ENCODE peak calls at places on chromosomes 16 and 17, in five cellular contexts. One of them, this sample, is unnamed.

GRCh38 chr16:17265177-17265576 is 205.6 kb downstream of the XYLT1 start:
- DNase-seq in trophoblast cell: no peak
- DNase-seq in mesenchymal stem cell: no peak
- DNase-seq in H1: no peak
- DNase-seq in H9: no peak
- DNase-seq in this sample: no peak

GRCh38 chr17:5667871-5668270 is 83.6 kb upstream of the NLRP1 start:
- DNase-seq in H1: no peak
- DNase-seq in trophoblast cell: no peak
- DNase-seq in H9: peak; percentile 61
- DNase-seq in mesenchymal stem cell: no peak
- DNase-seq in this sample: no peak

GRCh38 chr16:67993207-67994036 is 5.9 kb downstream of the DPEP2 start:
- DNase-seq in H1: no peak
- DNase-seq in trophoblast cell: peak; percentile 84
- DNase-seq in H9: peak; percentile 85
- DNase-seq in mesenchymal stem cell: peak; percentile 66
- DNase-seq in this sample: peak; percentile 65

GRCh38 chr17:5468075-5468473 is 708 bp downstream of the DHX33 start:
- DNase-seq in H1: no peak
- DNase-seq in mesenchymal stem cell: no peak
- DNase-seq in H9: no peak
- DNase-seq in trophoblast cell: no peak
- DNase-seq in this sample: no peak

GRCh38 chr16:55373489-55373832 is 49.5 kb downstream of the IRX6 start:
- DNase-seq in H1: no peak
- DNase-seq in trophoblast cell: no peak
- DNase-seq in H9: no peak
- DNase-seq in mesenchymal stem cell: no peak
- DNase-seq in this sample: no peak

GRCh38 chr17:34095101-34095500 is 160.0 kb upstream of the CCL2 start:
- DNase-seq in H9: no peak
- DNase-seq in H1: no peak
- DNase-seq in trophoblast cell: no peak
- DNase-seq in mesenchymal stem cell: no peak
- DNase-seq in this sample: no peak

GRCh38 chr16:89565506-89566372 is 5.3 kb downstream of the RPL13 start:
- DNase-seq in mesenchymal stem cell: peak; percentile 43
- DNase-seq in H1: no peak
- DNase-seq in trophoblast cell: peak; percentile 48
- DNase-seq in H9: peak; percentile 85
- DNase-seq in this sample: no peak

GRCh38 chr16:86383488-86384262 is 126.7 kb upstream of the FOXF1 start:
- DNase-seq in trophoblast cell: no peak
- DNase-seq in mesenchymal stem cell: peak; percentile 95
- DNase-seq in H9: no peak
- DNase-seq in H1: no peak
- DNase-seq in this sample: no peak

GRCh38 chr17:954431-955164 is 25.0 kb downstream of the NXN start:
- DNase-seq in H9: peak; percentile 68
- DNase-seq in H1: no peak
- DNase-seq in mesenchymal stem cell: peak; percentile 99
- DNase-seq in trophoblast cell: no peak
- DNase-seq in this sample: no peak

GRCh38 chr17:7156342-7156940 is 22.7 kb downstream of the ASGR1 start:
- DNase-seq in H9: no peak
- DNase-seq in H1: no peak
- DNase-seq in mesenchymal stem cell: no peak
- DNase-seq in trophoblast cell: no peak
- DNase-seq in this sample: no peak

GRCh38 chr16:64700628-64701027 is 421.2 kb downstream of the CDH11 start:
- DNase-seq in H1: no peak
- DNase-seq in trophoblast cell: no peak
- DNase-seq in H9: no peak
- DNase-seq in mesenchymal stem cell: no peak
- DNase-seq in this sample: no peak

GRCh38 chr16:64702415-64702814 is 419.4 kb downstream of the CDH11 start:
- DNase-seq in H9: no peak
- DNase-seq in mesenchymal stem cell: no peak
- DNase-seq in H1: no peak
- DNase-seq in trophoblast cell: no peak
- DNase-seq in this sample: no peak

GRCh38 chr16:64695684-64696083 is 426.2 kb downstream of the CDH11 start:
- DNase-seq in mesenchymal stem cell: peak; percentile 96
- DNase-seq in H1: no peak
- DNase-seq in H9: no peak
- DNase-seq in trophoblast cell: no peak
- DNase-seq in this sample: no peak

DNA sequence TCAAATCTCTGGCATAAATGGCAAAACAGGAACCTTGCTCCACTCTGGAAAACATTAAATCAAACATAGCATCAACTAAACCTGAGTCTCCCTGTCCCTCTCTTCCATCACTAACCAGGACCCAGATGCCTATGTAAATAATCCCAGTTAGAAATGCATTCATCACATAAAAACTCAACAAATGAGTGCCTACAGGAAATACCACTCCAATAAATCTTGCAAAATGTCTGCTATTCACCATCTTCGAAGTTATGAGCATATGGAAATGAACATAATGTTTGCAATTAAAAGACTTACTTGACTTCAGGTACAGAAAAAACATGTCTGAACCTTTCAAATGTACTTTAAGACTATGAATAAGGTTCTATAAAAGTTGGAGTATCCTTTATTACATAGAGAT is 425.0 kb downstream of the CDH11 start:
- DNase-seq in trophoblast cell: no peak
- DNase-seq in H9: no peak
- DNase-seq in H1: no peak
- DNase-seq in mesenchymal stem cell: peak; percentile 29
- DNase-seq in this sample: no peak
- H2BK12ac ChIP-seq in trophoblast cell: no peak overlapping the region
- H2BK12ac ChIP-seq in H9: no peak overlapping the region
- H2BK12ac ChIP-seq in H1: no peak overlapping the region
- H2BK12ac ChIP-seq in mesenchymal stem cell: no peak overlapping the region
- H2BK12ac ChIP-seq in this sample: no peak overlapping the region

DNA sequence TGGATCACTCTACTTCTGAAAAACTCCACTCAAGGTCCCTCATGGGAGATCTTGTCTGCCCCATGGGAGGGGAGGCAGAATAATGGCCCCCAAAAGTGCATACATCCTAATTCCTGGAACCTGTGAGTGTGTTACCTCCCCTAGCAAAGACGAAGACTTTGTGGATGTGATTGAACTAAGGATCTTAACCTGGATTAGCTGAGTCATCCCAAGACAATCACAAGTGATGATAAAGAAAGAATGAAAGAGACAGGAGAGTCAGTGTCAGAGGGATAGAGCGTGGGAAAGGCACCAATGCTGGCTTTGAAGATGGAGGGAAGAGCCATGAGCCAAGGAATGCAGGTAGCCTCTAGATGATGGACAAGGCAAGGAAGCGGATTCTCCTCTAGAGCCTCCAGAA is 374.7 kb upstream of the DYNLRB2 start:
- DNase-seq in trophoblast cell: no peak
- DNase-seq in H1: no peak
- DNase-seq in mesenchymal stem cell: no peak
- DNase-seq in H9: no peak
- DNase-seq in this sample: no peak
- H3K9me3 ChIP-seq in trophoblast cell: no peaks in the 10 kb centered on the region
- H3K9me3 ChIP-seq in H1: no peaks in the 10 kb centered on the region
- H3K9me3 ChIP-seq in mesenchymal stem cell: peaks cover 4% of the 10 kb centered on the region
- H3K9me3 ChIP-seq in H9: no peaks in the 10 kb centered on the region
- H3K9me3 ChIP-seq in this sample: no peaks in the 10 kb centered on the region

GRCh38 chr17:27585153-27585681 is 45.8 kb upstream of the LGALS9 start:
- DNase-seq in H9: no peak
- DNase-seq in H1: no peak
- DNase-seq in trophoblast cell: peak; percentile 75
- DNase-seq in mesenchymal stem cell: no peak
- DNase-seq in this sample: no peak
- H3K4ac ChIP-seq in H9: no peak overlapping the region
- H3K4ac ChIP-seq in H1: no peak overlapping the region
- H3K4ac ChIP-seq in trophoblast cell: peak overlapping the region; percentile 88
- H3K4ac ChIP-seq in mesenchymal stem cell: no peak overlapping the region
- H3K4ac ChIP-seq in this sample: no peak overlapping the region

DNA sequence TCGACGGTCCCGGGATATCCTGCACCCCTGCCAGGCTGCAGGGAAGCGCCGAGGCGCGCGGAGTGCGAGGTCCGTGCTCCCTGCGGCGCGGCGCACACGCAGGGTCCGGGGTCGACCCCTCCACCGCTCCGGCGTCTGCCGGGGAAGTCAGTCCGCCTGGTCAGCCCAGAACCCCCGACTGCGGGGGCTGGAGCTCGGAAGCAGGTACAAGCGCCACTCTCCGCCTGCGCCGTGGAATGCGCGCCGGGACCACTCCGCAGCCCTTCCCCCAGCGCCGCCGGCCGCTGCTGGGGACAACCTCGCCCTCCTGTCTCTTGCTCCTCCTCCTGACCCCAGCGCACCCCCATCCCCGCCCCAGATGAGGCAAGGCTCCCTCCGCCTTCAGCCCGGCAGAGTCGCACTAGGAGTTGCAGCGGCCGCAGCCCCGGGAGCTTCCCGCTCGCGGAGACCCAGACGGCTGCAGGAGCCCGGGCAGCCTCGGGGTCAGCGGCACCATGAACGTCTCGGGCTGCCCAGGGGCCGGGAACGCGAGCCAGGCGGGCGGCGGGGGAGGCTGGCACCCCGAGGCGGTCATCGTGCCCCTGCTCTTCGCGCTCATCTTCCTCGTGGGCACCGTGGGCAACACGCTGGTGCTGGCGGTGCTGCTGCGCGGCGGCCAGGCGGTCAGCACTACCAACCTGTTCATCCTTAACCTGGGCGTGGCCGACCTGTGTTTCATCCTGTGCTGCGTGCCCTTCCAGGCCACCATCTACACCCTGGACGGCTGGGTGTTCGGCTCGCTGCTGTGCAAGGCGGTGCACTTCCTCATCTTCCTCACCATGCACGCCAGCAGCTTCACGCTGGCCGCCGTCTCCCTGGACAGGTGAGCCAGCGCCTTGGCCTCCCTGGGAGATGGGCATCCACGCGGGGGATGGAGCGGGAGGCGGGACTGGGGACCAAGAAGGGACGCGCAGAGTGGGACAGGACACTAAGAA is at the start of gene GALR2:
- DNase-seq in mesenchymal stem cell: no peak
- DNase-seq in H1: no peak
- DNase-seq in H9: peak; percentile 72
- DNase-seq in trophoblast cell: no peak
- DNase-seq in this sample: no peak
- H2BK12ac ChIP-seq in mesenchymal stem cell: no peak within 1 kb of the TSS
- H2BK12ac ChIP-seq in H1: peak within 1 kb of the TSS; percentile 29
- H2BK12ac ChIP-seq in H9: no peak within 1 kb of the TSS
- H2BK12ac ChIP-seq in trophoblast cell: no peak within 1 kb of the TSS
- H2BK12ac ChIP-seq in this sample: peak within 1 kb of the TSS; percentile 67

GRCh38 chr16:35570946-35571345 is 2111.5 kb downstream of the TP53TG3F start:
- DNase-seq in trophoblast cell: no peak
- DNase-seq in mesenchymal stem cell: no peak
- DNase-seq in H1: no peak
- DNase-seq in H9: no peak
- DNase-seq in this sample: no peak
- H3K9me3 ChIP-seq in trophoblast cell: peaks cover 62% of the 10 kb centered on the region
- H3K9me3 ChIP-seq in mesenchymal stem cell: peaks cover 4% of the 10 kb centered on the region
- H3K9me3 ChIP-seq in H1: peaks cover 99% of the 10 kb centered on the region
- H3K9me3 ChIP-seq in H9: peaks cover 95% of the 10 kb centered on the region
- H3K9me3 ChIP-seq in this sample: peaks cover 68% of the 10 kb centered on the region

GRCh38 chr16:70437582-70438324 is 1.1 kb downstream of the ST3GAL2 start:
- DNase-seq in H9: no peak
- DNase-seq in mesenchymal stem cell: peak; percentile 75
- DNase-seq in trophoblast cell: peak; percentile 29
- DNase-seq in H1: no peak
- DNase-seq in this sample: no peak
- H3K4ac ChIP-seq in H9: no peak overlapping the region
- H3K4ac ChIP-seq in mesenchymal stem cell: peak overlapping the region; percentile 42
- H3K4ac ChIP-seq in trophoblast cell: peak overlapping the region; percentile 65
- H3K4ac ChIP-seq in H1: no peak overlapping the region
- H3K4ac ChIP-seq in this sample: no peak overlapping the region

DNA sequence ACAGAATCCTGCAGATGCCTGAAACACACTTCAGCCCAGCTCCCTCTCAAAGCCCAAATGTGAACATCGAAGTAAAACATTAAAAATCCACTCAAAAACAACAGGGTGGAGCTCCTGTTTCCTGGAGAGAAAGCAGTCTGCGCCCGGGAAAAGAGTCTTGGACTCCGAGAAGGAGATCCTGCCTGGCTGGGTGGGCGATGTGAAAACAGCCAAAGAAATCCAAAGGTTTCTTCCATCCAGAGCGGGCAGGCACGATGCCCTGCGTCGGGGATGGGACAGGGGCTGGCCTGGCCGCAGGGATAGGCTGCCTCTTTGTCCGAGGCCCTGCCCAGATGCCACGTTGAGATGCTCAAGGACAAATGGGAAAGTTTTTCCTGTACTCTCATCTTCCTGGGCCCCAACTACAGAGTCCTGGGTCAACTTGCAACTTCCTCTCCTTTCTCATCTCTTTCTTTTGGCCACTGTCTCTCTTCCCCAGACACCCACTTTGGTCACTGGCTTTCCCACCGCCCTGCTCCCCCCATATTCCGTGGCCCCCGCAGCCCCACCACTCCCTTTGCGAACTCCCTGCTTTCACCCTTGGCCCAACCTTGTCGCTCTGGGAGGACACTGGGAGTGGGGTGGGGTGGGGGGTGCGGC is 648 bp downstream of the WIPI1 start:
- DNase-seq in H1: peak; percentile 58
- DNase-seq in trophoblast cell: peak; percentile 85
- DNase-seq in mesenchymal stem cell: peak; percentile 96
- DNase-seq in H9: peak; percentile 96
- DNase-seq in this sample: peak; percentile 55
- H2BK12ac ChIP-seq in H1: no peak overlapping the region
- H2BK12ac ChIP-seq in trophoblast cell: no peak overlapping the region
- H2BK12ac ChIP-seq in mesenchymal stem cell: peak overlapping the region; percentile 88
- H2BK12ac ChIP-seq in H9: no peak overlapping the region
- H2BK12ac ChIP-seq in this sample: no peak overlapping the region

DNA sequence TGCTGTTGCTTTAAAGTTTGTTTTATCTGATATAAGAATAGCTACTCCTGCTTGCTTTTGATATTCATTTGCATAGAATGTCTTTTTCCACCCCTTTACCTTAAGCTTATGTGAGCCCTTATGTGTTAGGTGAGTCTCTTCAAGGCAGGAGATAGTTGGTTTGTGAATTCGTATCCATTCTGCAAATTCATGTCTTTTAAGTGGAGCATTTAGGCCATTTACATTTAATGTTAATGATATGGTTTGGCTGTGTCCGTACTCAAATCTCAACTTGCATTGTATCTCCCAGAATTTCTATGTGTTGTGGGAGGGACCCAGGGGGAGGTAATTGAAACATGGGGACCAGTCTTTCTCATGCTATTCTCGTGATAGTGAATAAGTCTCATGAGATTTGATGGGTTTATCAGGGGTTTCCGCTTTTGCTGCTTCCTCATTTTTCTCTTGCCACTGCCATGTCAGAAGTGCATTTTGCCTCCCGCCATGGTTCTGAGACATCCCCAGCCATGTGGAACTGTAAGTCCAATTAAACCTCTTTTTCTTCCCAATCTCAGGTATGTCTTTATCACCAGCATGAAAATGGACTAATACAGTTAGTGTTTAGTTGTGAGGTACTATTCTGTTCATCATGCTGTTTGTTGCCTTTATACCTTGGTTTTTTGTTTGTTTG is 27.2 kb downstream of the ATF7IP2 start:
- DNase-seq in H1: no peak
- DNase-seq in H9: no peak
- DNase-seq in trophoblast cell: no peak
- DNase-seq in mesenchymal stem cell: no peak
- DNase-seq in this sample: no peak
- H3K9me3 ChIP-seq in H1: peaks cover 21% of the 10 kb centered on the region
- H3K9me3 ChIP-seq in H9: peaks cover 31% of the 10 kb centered on the region
- H3K9me3 ChIP-seq in trophoblast cell: peaks cover 11% of the 10 kb centered on the region
- H3K9me3 ChIP-seq in mesenchymal stem cell: peaks cover 55% of the 10 kb centered on the region
- H3K9me3 ChIP-seq in this sample: peaks cover 7% of the 10 kb centered on the region

GRCh38 chr16:66150691-66151090 is 215.8 kb upstream of the CDH5 start:
- DNase-seq in H9: no peak
- DNase-seq in mesenchymal stem cell: peak; percentile 29
- DNase-seq in trophoblast cell: no peak
- DNase-seq in H1: no peak
- DNase-seq in this sample: no peak
- H3K4ac ChIP-seq in H9: no peak overlapping the region
- H3K4ac ChIP-seq in mesenchymal stem cell: no peak overlapping the region
- H3K4ac ChIP-seq in trophoblast cell: no peak overlapping the region
- H3K4ac ChIP-seq in H1: no peak overlapping the region
- H3K4ac ChIP-seq in this sample: no peak overlapping the region